ENCODE peak calls at places on chromosome 4, in four cellular contexts. O is tibial artery, H is ascending aorta, B is GM23248. Y is an unnamed sample.

GRCh38 chr4:52659722-52660261 is 691 bp upstream of the USP46 start:
- DNase-seq in O (peak; percentile 81), B (peak; percentile 64), H (no peak), Y (peak; percentile 55)

GRCh38 chr4:41957634-41958033 is 22.4 kb downstream of the TMEM33 start:
- DNase-seq in B (peak; percentile 26), O (no peak), H (no peak), Y (no peak)

GRCh38 chr4:126539771-126540170 is 1093.0 kb upstream of the INTU start:
- DNase-seq in H (no peak), B (no peak), O (no peak), Y (no peak)

GRCh38 chr4:115259651-115260050 is 146.2 kb upstream of the NDST4 start:
- DNase-seq in B (no peak), O (no peak), H (no peak), Y (no peak)

GRCh38 chr4:137656661-137657060 is 124.4 kb upstream of the PCDH18 start:
- DNase-seq in H (no peak), O (no peak), B (no peak), Y (no peak)

GRCh38 chr4:16758206-16758605 is 140.2 kb downstream of the LDB2 start:
- DNase-seq in O (no peak), B (peak; percentile 19), H (no peak), Y (no peak)

GRCh38 chr4:8637456-8637984 is 45.0 kb downstream of the CPZ start:
- DNase-seq in O (peak; percentile 25), H (no peak), B (no peak), Y (no peak)

GRCh38 chr4:116180056-116180690 is 905.2 kb downstream of the TRAM1L1 start:
- DNase-seq in O (no peak), B (peak; percentile 20), H (no peak), Y (no peak)

GRCh38 chr4:6613676-6614651 is 26.5 kb upstream of the MRFAP1 start:
- DNase-seq in O (no peak), B (no peak), H (no peak), Y (no peak)

GRCh38 chr4:186940476-186940875 is 216.8 kb upstream of the FAT1 start:
- DNase-seq in O (no peak), H (no peak), B (no peak), Y (no peak)

GRCh38 chr4:147678796-147679549 is 5.0 kb downstream of the PRMT9 start:
- DNase-seq in O (no peak), H (no peak), B (no peak), Y (no peak)

GRCh38 chr4:136526517-136526916 is 1005.8 kb downstream of the PCDH18 start:
- DNase-seq in O (no peak), H (no peak), B (no peak), Y (no peak)

GRCh38 chr4:46946914-46947313 is 37.9 kb upstream of the COX7B2 start:
- DNase-seq in O (no peak), B (peak; percentile 26), H (no peak), Y (no peak)

GRCh38 chr4:66766557-66766956 is 778.7 kb downstream of the CENPC start:
- DNase-seq in O (no peak), B (no peak), H (no peak), Y (no peak)

GRCh38 chr4:164512124-164512523 is 241.8 kb upstream of the SMIM31 start:
- DNase-seq in B (no peak), O (no peak), H (no peak), Y (no peak)

GRCh38 chr4:71251266-71251665 is 87.6 kb upstream of the SLC4A4 start:
- DNase-seq in H (no peak), B (peak; percentile 78), O (no peak), Y (no peak)

GRCh38 chr4:7770675-7771050 is 169.0 kb downstream of the AFAP1 start:
- DNase-seq in B (no peak), O (peak; percentile 54), H (no peak), Y (no peak)

GRCh38 chr4:3671571-3672464 is 94.4 kb upstream of the ADRA2C start:
- DNase-seq in O (no peak), H (no peak), B (no peak), Y (no peak)

GRCh38 chr4:22969314-22969896 is 276.7 kb downstream of the GBA3 start:
- DNase-seq in H (no peak), B (peak; percentile 25), O (no peak), Y (no peak)

GRCh38 chr4:159342374-159342773 is 239.5 kb downstream of the RAPGEF2 start:
- DNase-seq in O (no peak), H (no peak), B (no peak), Y (no peak)

GRCh38 chr4:142801966-142802365 is 44.1 kb downstream of the INPP4B start:
- DNase-seq in H (no peak), O (no peak), B (no peak), Y (no peak)

GRCh38 chr4:52713456-52713937 is 37.7 kb downstream of the ERVMER34-1 start:
- DNase-seq in O (no peak), H (no peak), B (no peak), Y (no peak)

GRCh38 chr4:85409251-85409650 is 65.7 kb upstream of the ARHGAP24 start:
- DNase-seq in O (no peak), H (no peak), B (peak; percentile 57), Y (no peak)

GRCh38 chr4:149031399-149031798 is 589.2 kb upstream of the NR3C2 start:
- DNase-seq in B (peak; percentile 54), H (no peak), O (no peak), Y (no peak)

GRCh38 chr4:14178421-14178820 is 550.9 kb upstream of the BOD1L1 start:
- DNase-seq in B (peak; percentile 56), H (no peak), O (no peak), Y (no peak)

GRCh38 chr4:148845609-148846008 is 403.4 kb upstream of the NR3C2 start:
- DNase-seq in B (no peak), H (no peak), O (no peak), Y (no peak)

GRCh38 chr4:80125252-80126177 is 52.5 kb upstream of the ANTXR2 start:
- DNase-seq in B (peak; percentile 64), O (no peak), H (no peak), Y (no peak)

GRCh38 chr4:100420571-100420970 is 97.3 kb downstream of the EMCN start:
- DNase-seq in B (peak; percentile 49), H (no peak), O (no peak), Y (no peak)

GRCh38 chr4:3286335-3287175 is 6.3 kb upstream of the RGS12 start:
- DNase-seq in B (no peak), H (no peak), O (peak; percentile 59), Y (no peak)

GRCh38 chr4:174869334-174869733 is 40.3 kb upstream of the GLRA3 start:
- DNase-seq in B (no peak), H (no peak), O (no peak), Y (no peak)

DNA sequence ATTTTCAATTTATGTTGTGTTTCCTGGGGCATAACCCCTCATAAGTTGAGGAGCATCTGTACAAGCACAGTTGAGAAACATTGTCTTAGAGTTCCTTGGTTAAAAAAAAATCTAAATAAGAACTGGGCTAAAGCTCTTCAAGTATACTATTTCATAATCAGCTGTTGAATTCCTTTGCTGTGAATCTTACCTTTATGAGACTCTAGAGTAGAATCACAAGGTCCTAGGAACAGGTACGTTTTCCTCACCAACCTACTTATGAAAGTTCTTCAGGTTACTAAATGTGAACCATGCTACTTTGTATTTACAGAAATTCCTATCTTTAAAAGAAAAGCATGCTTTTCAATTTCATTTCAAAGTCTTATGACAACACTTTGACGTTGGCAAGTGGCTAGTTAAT is 20.9 kb upstream of the SOD3 start:
- DNase-seq in O (no peak), H (no peak), B (peak; percentile 47), Y (no peak)
- H3K27me3 ChIP-seq in O (no peaks in the 10 kb centered on the region), H (no peaks in the 10 kb centered on the region), B (no peaks in the 10 kb centered on the region), Y (no peaks in the 10 kb centered on the region)

DNA sequence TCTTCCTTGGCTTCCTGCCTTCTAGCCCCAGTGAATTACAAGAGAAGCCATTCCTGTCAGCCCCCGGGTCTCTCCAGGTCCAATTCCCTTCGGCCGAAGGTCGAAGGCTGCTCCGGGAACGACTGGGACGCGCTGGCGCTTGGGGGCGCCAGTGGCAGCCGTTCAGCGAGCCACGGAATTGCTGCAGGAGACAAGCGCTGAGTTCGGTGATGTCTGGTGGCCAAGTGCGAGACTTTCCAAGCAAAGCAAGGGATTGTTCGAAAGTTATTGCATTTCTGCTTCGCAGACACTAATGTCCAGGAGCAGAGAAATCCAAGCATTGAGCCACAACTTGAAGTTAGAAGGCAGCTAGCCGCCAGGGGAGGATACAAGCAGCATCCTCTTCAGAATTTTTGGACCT is 1.1 kb upstream of the DKK2 start:
- DNase-seq in H (no peak), O (peak; percentile 63), B (peak; percentile 73), Y (peak; percentile 35)
- H3K27me3 ChIP-seq in H (no peaks in the 10 kb centered on the region), O (no peaks in the 10 kb centered on the region), B (peaks cover 29% of the 10 kb centered on the region), Y (peaks cover 21% of the 10 kb centered on the region)

DNA sequence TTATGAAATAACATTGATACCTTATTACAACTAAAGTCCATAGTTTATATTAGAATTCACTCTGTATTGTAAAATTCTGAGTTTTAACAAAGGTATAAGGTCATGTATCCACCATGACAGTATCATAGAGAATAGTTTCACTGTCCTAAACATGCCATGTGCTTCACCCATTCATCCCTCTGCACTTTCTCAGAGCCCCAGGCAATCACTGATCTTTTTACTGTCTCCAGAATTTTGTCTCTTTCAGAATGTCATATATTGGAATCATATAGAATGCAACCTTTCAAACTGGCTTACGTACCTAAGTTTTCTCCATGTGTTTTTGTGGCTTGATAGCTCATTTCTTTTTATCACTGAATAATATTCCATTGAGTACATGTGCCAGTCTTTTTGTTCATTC is 33.9 kb downstream of the SNCA start:
- DNase-seq in O (no peak), H (no peak), B (no peak), Y (no peak)
- H3K27me3 ChIP-seq in O (no peaks in the 10 kb centered on the region), H (no peaks in the 10 kb centered on the region), B (no peaks in the 10 kb centered on the region), Y (no peaks in the 10 kb centered on the region)

GRCh38 chr4:53818112-53818511 is 226.8 kb upstream of the LNX1 start:
- DNase-seq in O (no peak), B (no peak), H (no peak), Y (peak; percentile 29)
- H3K27me3 ChIP-seq in O (no peaks in the 10 kb centered on the region), B (no peaks in the 10 kb centered on the region), H (no peaks in the 10 kb centered on the region), Y (no peaks in the 10 kb centered on the region)